ENCODE peak calls at places on chromosomes 5 and 9, in nine cellular contexts. B, V, Z, O, Y, Q, W, I and G are unnamed samples. For H3K4me1, the result is how much of the 10 kb centered on the place peaks cover.

GRCh38 chr5:5688194-5688924 is 265.9 kb downstream of the ICE1 start:
- DNase-seq in Y (no peak), Z (no peak), O (no peak), W (no peak), V (no peak), I (no peak), Q (peak), B (no peak), G (no peak)

GRCh38 chr9:91659529-91660294 is 236.1 kb upstream of the NFIL3 start:
- DNase-seq in Q (no peak), I (no peak), Y (peak), V (no peak), Z (no peak), O (no peak), W (peak), B (no peak), G (no peak)

GRCh38 chr9:104927216-104927911 is 591 bp downstream of the ABCA1 start:
- DNase-seq in Q (peak), W (peak), I (peak), Y (no peak), V (peak), O (peak), Z (peak), B (peak), G (peak)

GRCh38 chr5:109719978-109720377 is 30.3 kb downstream of the MAN2A1 start:
- DNase-seq in O (no peak), B (no peak), Y (no peak), V (no peak), W (no peak), I (no peak), Z (no peak), Q (no peak), G (no peak)

GRCh38 chr5:124178050-124178449 is 568.4 kb downstream of the ZNF608 start:
- DNase-seq in V (no peak), O (no peak), W (no peak), I (no peak), Z (no peak), Q (no peak), Y (no peak), B (no peak), G (no peak)

GRCh38 chr9:108552459-108553040 is 303.2 kb downstream of the ACTL7B start:
- DNase-seq in W (peak), Y (peak), O (peak), I (peak), V (no peak), Q (no peak), B (no peak), Z (no peak), G (no peak)

GRCh38 chr9:101536351-101536750 is 2.7 kb downstream of the RNF20 start:
- DNase-seq in Z (no peak), Y (no peak), Q (no peak), O (peak), W (no peak), V (no peak), B (no peak), I (no peak), G (no peak)

GRCh38 chr9:34628656-34629491 is at the start of gene ARID3C:
- DNase-seq in O (peak), V (no peak), Z (no peak), I (peak), Q (no peak), W (no peak), Y (no peak), B (peak), G (no peak)

GRCh38 chr5:31987985-31988710 is 186.0 kb downstream of the GOLPH3 start:
- DNase-seq in Y (peak), O (peak), Q (no peak), W (peak), I (no peak), Z (no peak), V (peak), B (no peak), G (no peak)

GRCh38 chr5:160054047-160054446 is 45.1 kb downstream of the TTC1 start:
- DNase-seq in O (no peak), B (no peak), Z (no peak), Y (no peak), Q (no peak), W (no peak), V (no peak), I (no peak), G (no peak)

GRCh38 chr5:108303611-108304010 is 78.3 kb downstream of the FBXL17 start:
- DNase-seq in Q (no peak), W (no peak), B (no peak), V (no peak), I (no peak), Z (no peak), O (peak), Y (no peak), G (no peak)

GRCh38 chr9:3498691-3499090 is 27.1 kb downstream of the RFX3 start:
- DNase-seq in I (peak), V (no peak), B (no peak), Z (no peak), O (no peak), Q (no peak), W (no peak), Y (no peak), G (no peak)

GRCh38 chr9:135095470-135096407 is 8.3 kb downstream of the OLFM1 start:
- DNase-seq in Q (no peak), V (no peak), B (no peak), Y (no peak), I (no peak), O (no peak), W (no peak), Z (no peak), G (no peak)

GRCh38 chr5:169301386-169301930 is 519 bp upstream of the SLIT3 start:
- DNase-seq in O (no peak), Y (no peak), I (peak), B (no peak), Z (no peak), Q (no peak), V (no peak), W (no peak), G (no peak)

GRCh38 chr9:83920469-83920941 is 727 bp downstream of the KIF27 start:
- DNase-seq in W (peak), V (no peak), Y (no peak), I (peak), Z (no peak), O (peak), B (no peak), Q (peak), G (no peak)

GRCh38 chr5:68415177-68416085 is 199.9 kb downstream of the PIK3R1 start:
- DNase-seq in I (no peak), W (no peak), O (no peak), V (no peak), Z (no peak), Y (no peak), Q (no peak), B (no peak), G (no peak)

GRCh38 chr9:113558632-113559502 is 95.3 kb downstream of the RGS3 start:
- DNase-seq in Q (peak), Y (no peak), Z (peak), I (peak), O (no peak), W (peak), B (peak), V (peak), G (peak)

GRCh38 chr9:37947987-37948386 is 44.1 kb upstream of the SLC25A51 start:
- DNase-seq in Z (no peak), B (no peak), O (peak), Y (no peak), W (no peak), I (no peak), Q (no peak), V (no peak), G (no peak)

GRCh38 chr5:93348231-93348630 is 232.8 kb downstream of the NR2F1-AS1 start:
- DNase-seq in Z (peak), V (no peak), O (peak), Q (peak), I (no peak), Y (no peak), B (no peak), W (no peak), G (no peak)

GRCh38 chr9:127447416-127448111 is 3.6 kb downstream of the RPL12 start:
- DNase-seq in Y (no peak), Z (no peak), B (no peak), W (no peak), I (no peak), O (no peak), Q (peak), V (no peak), G (peak)

DNA sequence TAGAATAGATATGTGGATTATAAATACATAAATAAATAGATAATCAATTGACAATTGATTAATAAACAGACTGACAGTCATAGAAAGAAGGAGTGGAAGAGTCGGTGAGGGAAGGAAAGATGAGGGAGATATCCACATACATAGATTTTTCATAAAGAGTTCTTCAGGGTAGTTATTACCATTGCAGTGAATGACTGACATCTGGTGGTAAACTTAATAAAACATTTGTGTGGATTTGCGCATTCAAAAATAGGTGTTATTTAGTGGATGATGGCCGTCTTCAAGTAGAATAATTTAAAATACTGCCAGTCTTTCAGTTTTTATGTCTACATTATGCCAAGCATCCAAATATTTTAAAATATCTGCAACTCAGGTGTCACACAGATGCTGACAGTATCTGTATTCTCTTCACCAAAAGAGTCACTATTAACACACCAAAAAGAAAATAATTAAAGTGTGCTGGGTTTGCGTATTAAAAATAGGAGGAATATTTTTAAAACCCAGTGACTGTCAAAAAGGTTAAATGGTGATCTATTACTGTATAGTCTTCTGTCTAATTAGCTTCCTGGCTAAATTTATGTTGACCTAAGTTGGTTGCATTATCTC is 78.8 kb downstream of the GIN1 start:
- DNase-seq in Z (no peak), B (no peak), O (peak), W (no peak), Q (no peak), V (no peak), Y (peak), I (no peak), G (no peak)
- TF ChIP-seq CTCF in Z (peak), B (no peak), O (peak), W (peak), Q (peak), V (peak), Y (peak), I (peak), G (peak)

GRCh38 chr5:1295650-1296037 is 776 bp upstream of the TERT start:
- DNase-seq in B (peak), V (peak), I (no peak), W (no peak), Y (no peak), Z (peak), O (no peak), Q (peak), G (no peak)
- H3K4me3 ChIP-seq in B (no peak), V (peak), I (no peak), W (no peak), Y (no peak), Z (no peak), O (no peak), Q (no peak), G (no peak)

GRCh38 chr9:79353856-79354520 is 217.8 kb upstream of the TLE4 start:
- DNase-seq in Z (no peak), Y (no peak), O (no peak), I (no peak), Q (no peak), V (no peak), B (no peak), W (no peak), G (no peak)

GRCh38 chr9:79360387-79361347 is 211.1 kb upstream of the TLE4 start:
- DNase-seq in Y (no peak), B (no peak), Z (no peak), Q (no peak), W (no peak), O (no peak), I (no peak), V (no peak), G (no peak)

GRCh38 chr9:79352322-79352721 is 219.4 kb upstream of the TLE4 start:
- DNase-seq in O (no peak), W (no peak), V (no peak), I (no peak), Y (no peak), B (no peak), Q (no peak), Z (no peak), G (no peak)

GRCh38 chr9:79357620-79358019 is 214.1 kb upstream of the TLE4 start:
- DNase-seq in Q (no peak), O (no peak), W (no peak), Y (no peak), I (peak), B (no peak), V (no peak), Z (no peak), G (peak)

GRCh38 chr9:79357185-79357584 is 214.6 kb upstream of the TLE4 start:
- DNase-seq in I (peak), Q (no peak), V (no peak), O (no peak), Z (no peak), Y (no peak), B (no peak), W (no peak), G (no peak)
- H3K4me1 ChIP-seq in I (under half), Q (under half), V (under half), O (under half), Z (under half), Y (under half), B (under half), W (under half), G (under half)

DNA sequence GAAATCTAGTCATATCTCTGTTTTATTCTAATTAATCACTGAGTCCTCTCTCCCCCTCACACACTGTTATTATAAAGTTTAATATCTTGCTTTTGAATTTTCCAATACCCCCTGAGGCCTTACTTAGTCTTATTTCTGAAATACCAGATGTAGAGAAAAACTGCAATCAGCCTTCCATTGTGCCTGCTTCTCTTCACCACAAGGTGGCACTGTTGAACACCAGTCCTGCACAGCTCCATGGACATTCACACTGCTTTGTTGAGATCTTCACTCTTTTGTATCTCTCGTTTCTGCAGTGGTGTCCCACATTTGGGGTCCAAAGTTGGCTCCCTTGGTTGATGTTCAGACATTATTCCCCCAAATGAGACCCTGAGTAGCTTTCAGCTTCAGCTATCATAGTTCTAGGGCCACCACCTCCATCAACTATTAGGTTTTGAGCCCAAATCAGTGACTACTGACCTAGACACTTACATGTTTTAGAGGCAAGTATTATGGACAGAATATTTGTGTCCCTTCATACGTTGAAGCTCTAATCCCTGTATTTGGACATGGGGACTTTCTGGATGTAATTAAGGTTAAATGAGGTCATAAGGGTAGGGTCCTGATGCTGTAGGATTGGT is 24.3 kb downstream of the BOD1 start:
- DNase-seq in Z (no peak), O (peak), V (no peak), Q (no peak), B (no peak), I (no peak), W (no peak), Y (peak), G (no peak)
- TF ChIP-seq CTCF in Z (peak), O (peak), V (peak), Q (no peak), B (no peak), I (no peak), W (no peak), Y (peak), G (no peak)

GRCh38 chr5:177365845-177366527 is 8.3 kb downstream of the RGS14 start:
- DNase-seq in Z (no peak), Q (no peak), Y (no peak), O (no peak), W (no peak), B (no peak), I (no peak), V (no peak), G (no peak)
- H3K4me3 ChIP-seq in Z (peak), Q (no peak), Y (no peak), O (no peak), W (no peak), B (no peak), I (no peak), V (no peak), G (no peak)

DNA sequence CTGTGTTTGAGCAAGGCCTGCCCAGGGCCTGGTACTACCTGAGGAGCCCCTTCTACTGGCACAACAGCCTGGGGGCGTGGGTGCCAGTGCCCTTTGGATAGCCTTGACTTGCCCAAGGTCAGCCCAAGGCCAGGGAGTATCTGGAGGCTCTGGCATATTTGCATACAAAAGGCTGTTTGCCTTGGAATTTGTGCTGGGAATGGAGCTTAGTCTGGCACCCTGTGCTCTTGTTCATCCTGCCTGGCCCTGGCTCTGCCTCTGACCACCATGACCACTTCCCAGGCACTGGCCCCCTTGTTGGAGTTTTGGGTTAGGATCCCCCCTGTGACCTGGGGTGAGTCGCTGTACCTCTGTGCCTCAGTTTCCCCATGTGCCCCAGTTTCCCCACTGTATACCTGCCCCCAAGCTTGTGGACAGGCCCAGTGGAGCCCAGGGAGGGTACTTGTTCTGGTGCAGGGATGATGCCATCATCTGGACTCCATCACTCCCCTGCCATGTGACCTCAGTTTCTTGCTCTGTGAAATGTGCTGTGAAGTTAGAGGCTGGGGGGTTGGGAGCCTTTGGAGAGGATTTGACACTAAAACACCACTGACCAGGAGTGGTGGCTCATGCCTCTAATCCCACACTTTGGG is 1.6 kb downstream of the SUSD3 start:
- DNase-seq in V (no peak), Q (peak), Y (no peak), W (no peak), Z (no peak), B (no peak), I (no peak), O (no peak), G (no peak)
- H3K4me1 ChIP-seq in V (under half), Q (under half), Y (under half), W (under half), Z (under half), B (under half), I (under half), O (under half), G (under half)